ENCODE peak calls at places on chromosomes 12 and 14, in nine cellular contexts. One of them, this sample, is unnamed.

GRCh38 chr12:122473543-122474323 is 27.0 kb downstream of the ZCCHC8 start:
- DNase-seq in right lobe of liver: no peak
- DNase-seq in stomach: peak; percentile 23
- DNase-seq in uterus: peak; percentile 74
- DNase-seq in IMR-90: peak; percentile 49
- DNase-seq in heart right ventricle: no peak
- DNase-seq in AG10803: no peak
- DNase-seq in AG09309: no peak
- DNase-seq in ovary: peak; percentile 46
- DNase-seq in this sample: no peak

GRCh38 chr12:6934110-6934509 is 6.4 kb downstream of the ATN1 start:
- DNase-seq in right lobe of liver: no peak
- DNase-seq in stomach: no peak
- DNase-seq in uterus: peak; percentile 69
- DNase-seq in IMR-90: peak; percentile 54
- DNase-seq in heart right ventricle: no peak
- DNase-seq in AG10803: no peak
- DNase-seq in AG09309: no peak
- DNase-seq in ovary: no peak
- DNase-seq in this sample: no peak

GRCh38 chr12:64181504-64182291 is 40.4 kb downstream of the KICS2 start:
- DNase-seq in right lobe of liver: no peak
- DNase-seq in stomach: peak; percentile 44
- DNase-seq in uterus: peak; percentile 67
- DNase-seq in IMR-90: peak; percentile 99
- DNase-seq in heart right ventricle: no peak
- DNase-seq in AG10803: peak; percentile 96
- DNase-seq in AG09309: peak; percentile 88
- DNase-seq in ovary: peak; percentile 44
- DNase-seq in this sample: peak; percentile 70

GRCh38 chr14:20429801-20430669 is 5.9 kb downstream of the KLHL33 start:
- DNase-seq in right lobe of liver: peak; percentile 19
- DNase-seq in stomach: peak; percentile 87
- DNase-seq in uterus: no peak
- DNase-seq in IMR-90: no peak
- DNase-seq in heart right ventricle: peak; percentile 43
- DNase-seq in AG10803: no peak
- DNase-seq in AG09309: no peak
- DNase-seq in ovary: no peak
- DNase-seq in this sample: no peak

GRCh38 chr14:74514471-74514932 is 20.9 kb downstream of the ISCA2 start:
- DNase-seq in right lobe of liver: peak; percentile 24
- DNase-seq in stomach: no peak
- DNase-seq in uterus: no peak
- DNase-seq in IMR-90: peak; percentile 52
- DNase-seq in heart right ventricle: no peak
- DNase-seq in AG10803: peak; percentile 66
- DNase-seq in AG09309: peak; percentile 61
- DNase-seq in ovary: peak; percentile 50
- DNase-seq in this sample: no peak

GRCh38 chr12:77299910-77300772 is 234.8 kb upstream of the E2F7 start:
- DNase-seq in right lobe of liver: no peak
- DNase-seq in stomach: no peak
- DNase-seq in uterus: no peak
- DNase-seq in IMR-90: peak; percentile 87
- DNase-seq in heart right ventricle: no peak
- DNase-seq in AG10803: peak; percentile 49
- DNase-seq in AG09309: peak; percentile 46
- DNase-seq in ovary: no peak
- DNase-seq in this sample: no peak

GRCh38 chr12:1594045-1594294 is 411 bp downstream of the FBXL14 start:
- DNase-seq in right lobe of liver: peak; percentile 80
- DNase-seq in stomach: peak; percentile 73
- DNase-seq in uterus: peak; percentile 58
- DNase-seq in IMR-90: no peak
- DNase-seq in heart right ventricle: no peak
- DNase-seq in AG10803: peak; percentile 67
- DNase-seq in AG09309: no peak
- DNase-seq in ovary: peak; percentile 73
- DNase-seq in this sample: peak; percentile 69

GRCh38 chr14:97061714-97062113 is 264.5 kb downstream of the VRK1 start:
- DNase-seq in right lobe of liver: no peak
- DNase-seq in stomach: no peak
- DNase-seq in uterus: no peak
- DNase-seq in IMR-90: no peak
- DNase-seq in heart right ventricle: no peak
- DNase-seq in AG10803: no peak
- DNase-seq in AG09309: no peak
- DNase-seq in ovary: no peak
- DNase-seq in this sample: no peak

DNA sequence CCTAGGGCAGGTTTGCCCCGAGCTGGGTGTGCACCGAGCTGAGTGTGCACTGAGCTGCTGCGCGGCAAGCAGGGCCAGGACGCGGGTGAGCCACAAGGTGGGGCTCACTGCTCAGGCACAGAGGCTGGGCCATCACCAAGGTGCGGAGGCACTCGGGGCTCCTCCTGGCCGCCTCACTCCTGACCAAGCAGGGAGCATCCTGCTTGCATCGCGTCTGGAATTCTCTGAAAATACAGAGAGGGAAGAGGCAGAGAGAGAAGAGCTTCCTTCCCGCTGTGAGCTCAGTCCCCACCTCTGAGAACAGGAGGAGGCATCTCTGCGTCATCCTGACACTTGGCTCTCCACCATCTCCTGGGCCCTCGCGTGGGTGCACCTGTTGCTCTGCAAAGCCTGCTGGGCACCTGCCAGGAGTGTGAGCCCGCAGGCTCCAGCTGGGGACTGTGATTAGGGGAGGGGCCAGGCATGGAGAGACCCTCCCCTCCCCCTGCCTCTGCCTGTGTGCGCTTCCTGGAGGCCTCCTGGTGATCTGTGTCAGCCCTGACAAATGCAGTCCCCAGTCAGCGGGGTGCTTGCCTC is 116.3 kb downstream of the GLT1D1 start:
- DNase-seq in right lobe of liver: peak; percentile 60
- DNase-seq in stomach: peak; percentile 34
- DNase-seq in uterus: no peak
- DNase-seq in IMR-90: no peak
- DNase-seq in heart right ventricle: no peak
- DNase-seq in AG10803: no peak
- DNase-seq in AG09309: no peak
- DNase-seq in ovary: no peak
- DNase-seq in this sample: no peak
- TF ChIP-seq CTCF in right lobe of liver: peak; percentile 68
- TF ChIP-seq CTCF in stomach: peak; percentile 16
- TF ChIP-seq CTCF in uterus: peak; percentile 49
- TF ChIP-seq CTCF in IMR-90: no peak
- TF ChIP-seq CTCF in heart right ventricle: peak; percentile 25
- TF ChIP-seq CTCF in AG10803: no peak
- TF ChIP-seq CTCF in AG09309: no peak
- TF ChIP-seq CTCF in ovary: no peak
- TF ChIP-seq CTCF in this sample: no peak

GRCh38 chr12:57276935-57277563 is 26.1 kb upstream of the STAC3 start:
- DNase-seq in right lobe of liver: no peak
- DNase-seq in stomach: peak; percentile 57
- DNase-seq in uterus: no peak
- DNase-seq in IMR-90: peak; percentile 49
- DNase-seq in heart right ventricle: no peak
- DNase-seq in AG10803: peak; percentile 25
- DNase-seq in AG09309: no peak
- DNase-seq in ovary: no peak
- DNase-seq in this sample: no peak
- TF ChIP-seq CTCF in right lobe of liver: peak; percentile 53
- TF ChIP-seq CTCF in stomach: peak; percentile 22
- TF ChIP-seq CTCF in uterus: no peak
- TF ChIP-seq CTCF in IMR-90: peak; percentile 60
- TF ChIP-seq CTCF in heart right ventricle: peak; percentile 54
- TF ChIP-seq CTCF in AG10803: peak; percentile 47
- TF ChIP-seq CTCF in AG09309: peak; percentile 52
- TF ChIP-seq CTCF in ovary: no peak
- TF ChIP-seq CTCF in this sample: peak; percentile 18

DNA sequence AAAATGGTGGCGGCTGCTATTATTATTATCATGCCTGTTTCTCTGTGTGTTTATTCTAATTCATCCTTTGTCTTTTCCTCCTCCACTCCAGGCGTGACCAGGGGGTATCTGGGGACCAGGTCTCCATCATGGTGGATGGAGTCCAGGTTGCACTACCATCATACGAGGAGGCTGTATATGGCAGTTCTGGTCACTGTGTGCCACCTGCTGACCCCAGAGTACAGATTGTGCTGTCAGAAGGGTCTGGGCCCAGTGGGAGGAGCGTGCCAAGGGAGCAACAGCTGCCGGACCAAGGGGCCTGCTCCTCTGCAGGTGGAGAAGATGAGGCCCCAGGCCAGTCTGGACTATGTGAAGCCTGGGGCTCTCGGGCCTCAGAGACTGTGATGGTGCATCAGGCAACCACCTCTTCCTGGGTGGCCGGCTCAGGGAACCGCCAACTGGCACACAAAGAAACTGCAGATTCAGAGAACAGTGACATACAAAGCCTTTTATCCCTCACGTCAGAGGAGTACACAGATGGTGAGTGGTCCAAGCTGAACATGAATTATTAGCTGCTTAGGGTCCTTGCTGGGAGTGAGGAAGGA is 58.3 kb upstream of the SRSF5 start:
- DNase-seq in right lobe of liver: no peak
- DNase-seq in stomach: no peak
- DNase-seq in uterus: no peak
- DNase-seq in IMR-90: no peak
- DNase-seq in heart right ventricle: no peak
- DNase-seq in AG10803: no peak
- DNase-seq in AG09309: no peak
- DNase-seq in ovary: no peak
- DNase-seq in this sample: no peak
- TF ChIP-seq CTCF in right lobe of liver: peak; percentile 24
- TF ChIP-seq CTCF in stomach: no peak
- TF ChIP-seq CTCF in uterus: no peak
- TF ChIP-seq CTCF in IMR-90: peak; percentile 23
- TF ChIP-seq CTCF in heart right ventricle: no peak
- TF ChIP-seq CTCF in AG10803: peak; percentile 14
- TF ChIP-seq CTCF in AG09309: peak; percentile 31
- TF ChIP-seq CTCF in ovary: no peak
- TF ChIP-seq CTCF in this sample: no peak

DNA sequence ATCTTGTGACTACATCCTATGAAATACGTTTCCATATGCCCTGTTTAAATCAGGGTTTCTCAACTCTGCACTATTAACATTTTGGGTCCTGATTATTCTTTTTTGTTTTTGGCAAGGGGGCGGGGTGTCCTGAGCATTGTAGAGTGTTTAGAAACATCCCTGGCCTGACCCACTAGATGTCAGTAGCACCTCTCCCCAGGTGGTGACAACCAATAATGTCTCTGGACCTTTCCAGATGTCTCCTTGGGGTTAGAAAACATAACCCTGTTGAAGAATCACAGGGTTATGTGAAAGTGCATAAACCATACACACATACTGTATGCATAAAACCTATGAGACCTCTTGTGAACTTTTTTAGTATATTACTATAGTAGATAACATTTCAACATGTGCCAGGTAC is 1.4 kb downstream of the ACAD10 start:
- DNase-seq in right lobe of liver: no peak
- DNase-seq in stomach: no peak
- DNase-seq in uterus: no peak
- DNase-seq in IMR-90: no peak
- DNase-seq in heart right ventricle: no peak
- DNase-seq in AG10803: no peak
- DNase-seq in AG09309: no peak
- DNase-seq in ovary: no peak
- DNase-seq in this sample: no peak
- TF ChIP-seq CTCF in right lobe of liver: peak; percentile 36
- TF ChIP-seq CTCF in stomach: no peak
- TF ChIP-seq CTCF in uterus: no peak
- TF ChIP-seq CTCF in IMR-90: peak; percentile 7
- TF ChIP-seq CTCF in heart right ventricle: no peak
- TF ChIP-seq CTCF in AG10803: no peak
- TF ChIP-seq CTCF in AG09309: no peak
- TF ChIP-seq CTCF in ovary: no peak
- TF ChIP-seq CTCF in this sample: no peak

GRCh38 chr14:49189381-49189780 is 396.8 kb downstream of the RPS29 start:
- DNase-seq in right lobe of liver: no peak
- DNase-seq in stomach: no peak
- DNase-seq in uterus: no peak
- DNase-seq in IMR-90: no peak
- DNase-seq in heart right ventricle: no peak
- DNase-seq in AG10803: no peak
- DNase-seq in AG09309: no peak
- DNase-seq in ovary: no peak
- DNase-seq in this sample: peak; percentile 38

GRCh38 chr14:49196327-49196726 is 389.9 kb downstream of the RPS29 start:
- DNase-seq in right lobe of liver: no peak
- DNase-seq in stomach: no peak
- DNase-seq in uterus: no peak
- DNase-seq in IMR-90: no peak
- DNase-seq in heart right ventricle: no peak
- DNase-seq in AG10803: no peak
- DNase-seq in AG09309: no peak
- DNase-seq in ovary: no peak
- DNase-seq in this sample: no peak

GRCh38 chr14:49193365-49194050 is 392.7 kb downstream of the RPS29 start:
- DNase-seq in right lobe of liver: no peak
- DNase-seq in stomach: no peak
- DNase-seq in uterus: no peak
- DNase-seq in IMR-90: no peak
- DNase-seq in heart right ventricle: no peak
- DNase-seq in AG10803: no peak
- DNase-seq in AG09309: no peak
- DNase-seq in ovary: no peak
- DNase-seq in this sample: no peak

DNA sequence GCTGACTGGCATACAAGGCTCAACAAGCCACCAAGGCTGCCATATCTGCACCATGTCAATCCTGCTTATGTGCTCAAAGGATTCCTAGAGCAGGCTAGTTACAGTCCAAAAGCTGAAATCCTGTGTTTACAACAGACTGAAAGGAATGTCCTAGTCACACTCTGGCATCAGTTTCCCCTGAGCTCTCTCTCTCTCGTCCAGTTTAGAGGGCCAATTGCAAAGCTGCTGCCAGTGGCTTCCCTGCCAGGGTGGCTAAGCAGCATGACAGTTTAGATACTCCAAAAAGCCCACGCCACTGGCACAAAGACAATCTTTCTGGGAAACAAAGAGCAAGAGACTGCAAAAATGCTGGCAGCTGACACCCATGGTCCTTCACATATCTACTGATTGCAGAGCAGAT is 392.1 kb downstream of the RPS29 start:
- DNase-seq in right lobe of liver: no peak
- DNase-seq in stomach: no peak
- DNase-seq in uterus: no peak
- DNase-seq in IMR-90: no peak
- DNase-seq in heart right ventricle: no peak
- DNase-seq in AG10803: no peak
- DNase-seq in AG09309: no peak
- DNase-seq in ovary: no peak
- DNase-seq in this sample: no peak
- TF ChIP-seq CTCF in right lobe of liver: no peak
- TF ChIP-seq CTCF in stomach: no peak
- TF ChIP-seq CTCF in uterus: no peak
- TF ChIP-seq CTCF in IMR-90: no peak
- TF ChIP-seq CTCF in heart right ventricle: no peak
- TF ChIP-seq CTCF in AG10803: no peak
- TF ChIP-seq CTCF in AG09309: no peak
- TF ChIP-seq CTCF in ovary: no peak
- TF ChIP-seq CTCF in this sample: no peak